ENCODE peak calls at places on chromosomes 5 and 9, in five cellular contexts. One of them, this sample, is unnamed.

GRCh38 chr5:118953652-118954005 is 34.7 kb downstream of the DTWD2 start:
- DNase-seq in mammary epithelial cell: no peak
- DNase-seq in pancreas: no peak
- DNase-seq in heart left ventricle: no peak
- DNase-seq in body of pancreas: no peak
- DNase-seq in this sample: no peak

GRCh38 chr9:104907278-104907951 is 20.5 kb downstream of the ABCA1 start:
- DNase-seq in mammary epithelial cell: peak; percentile 46
- DNase-seq in pancreas: no peak
- DNase-seq in heart left ventricle: peak; percentile 31
- DNase-seq in body of pancreas: no peak
- DNase-seq in this sample: no peak

GRCh38 chr5:72812483-72812882 is 4.0 kb upstream of the TNPO1 start:
- DNase-seq in mammary epithelial cell: no peak
- DNase-seq in pancreas: no peak
- DNase-seq in heart left ventricle: no peak
- DNase-seq in body of pancreas: no peak
- DNase-seq in this sample: no peak

GRCh38 chr5:34685485-34686197 is 29.5 kb downstream of the RAI14 start:
- DNase-seq in mammary epithelial cell: peak; percentile 70
- DNase-seq in pancreas: no peak
- DNase-seq in heart left ventricle: no peak
- DNase-seq in body of pancreas: no peak
- DNase-seq in this sample: no peak

GRCh38 chr5:124740991-124741583 is 5.4 kb downstream of the ZNF608 start:
- DNase-seq in mammary epithelial cell: peak; percentile 95
- DNase-seq in pancreas: no peak
- DNase-seq in heart left ventricle: no peak
- DNase-seq in body of pancreas: no peak
- DNase-seq in this sample: no peak

GRCh38 chr5:141875795-141876627 is 2.2 kb downstream of the PCDH1 start:
- DNase-seq in mammary epithelial cell: peak; percentile 64
- DNase-seq in pancreas: no peak
- DNase-seq in heart left ventricle: no peak
- DNase-seq in body of pancreas: peak; percentile 54
- DNase-seq in this sample: no peak

GRCh38 chr9:136342191-136343120 is 15.1 kb downstream of the GPSM1 start:
- DNase-seq in mammary epithelial cell: peak; percentile 39
- DNase-seq in pancreas: peak; percentile 89
- DNase-seq in heart left ventricle: peak; percentile 87
- DNase-seq in body of pancreas: peak; percentile 97
- DNase-seq in this sample: peak; percentile 92

GRCh38 chr5:178351950-178352349 is 119.3 kb upstream of the PHYKPL start:
- DNase-seq in mammary epithelial cell: no peak
- DNase-seq in pancreas: no peak
- DNase-seq in heart left ventricle: no peak
- DNase-seq in body of pancreas: no peak
- DNase-seq in this sample: no peak

GRCh38 chr9:35689351-35689600 is 449 bp downstream of the TPM2 start:
- DNase-seq in mammary epithelial cell: no peak
- DNase-seq in pancreas: no peak
- DNase-seq in heart left ventricle: no peak
- DNase-seq in body of pancreas: no peak
- DNase-seq in this sample: no peak

DNA sequence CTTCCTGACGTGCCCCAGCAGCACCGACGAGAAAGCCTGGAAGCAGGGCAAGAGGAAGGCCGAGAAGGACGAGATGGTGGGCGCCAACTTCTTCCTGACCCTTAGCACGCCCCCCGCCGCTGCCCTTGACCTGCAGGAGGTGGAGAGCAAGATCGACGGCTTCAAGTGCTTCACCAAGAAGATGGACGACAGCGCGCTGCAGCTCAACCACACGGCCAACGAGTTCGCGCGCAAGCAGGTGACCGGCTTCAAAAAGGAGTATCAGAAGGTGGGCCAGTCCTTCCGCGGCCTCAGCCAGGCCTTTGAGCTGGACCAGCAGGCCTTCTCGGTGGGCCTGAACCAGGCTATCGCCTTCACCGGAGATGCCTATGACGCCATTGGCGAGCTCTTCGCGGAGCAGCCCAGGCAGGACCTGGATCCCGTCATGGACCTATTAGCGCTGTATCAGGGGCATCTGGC is 1.6 kb downstream of the SNX18 start:
- DNase-seq in mammary epithelial cell: no peak
- DNase-seq in pancreas: no peak
- DNase-seq in heart left ventricle: no peak
- DNase-seq in body of pancreas: no peak
- DNase-seq in this sample: no peak
- H3K4me1 ChIP-seq in mammary epithelial cell: peaks cover 40% of the 10 kb centered on the region
- H3K4me1 ChIP-seq in pancreas: peaks cover 37% of the 10 kb centered on the region
- H3K4me1 ChIP-seq in heart left ventricle: peaks cover 36% of the 10 kb centered on the region
- H3K4me1 ChIP-seq in body of pancreas: peaks cover 56% of the 10 kb centered on the region
- H3K4me1 ChIP-seq in this sample: no peaks in the 10 kb centered on the region

GRCh38 chr5:84088996-84089395 is 295.7 kb downstream of the EDIL3 start:
- DNase-seq in mammary epithelial cell: no peak
- DNase-seq in pancreas: no peak
- DNase-seq in heart left ventricle: no peak
- DNase-seq in body of pancreas: no peak
- DNase-seq in this sample: no peak
- TF ChIP-seq CTCF in mammary epithelial cell: peak; percentile 62
- TF ChIP-seq CTCF in pancreas: no peak
- TF ChIP-seq CTCF in heart left ventricle: peak; percentile 34
- TF ChIP-seq CTCF in body of pancreas: no peak
- TF ChIP-seq CTCF in this sample: peak; percentile 23

DNA sequence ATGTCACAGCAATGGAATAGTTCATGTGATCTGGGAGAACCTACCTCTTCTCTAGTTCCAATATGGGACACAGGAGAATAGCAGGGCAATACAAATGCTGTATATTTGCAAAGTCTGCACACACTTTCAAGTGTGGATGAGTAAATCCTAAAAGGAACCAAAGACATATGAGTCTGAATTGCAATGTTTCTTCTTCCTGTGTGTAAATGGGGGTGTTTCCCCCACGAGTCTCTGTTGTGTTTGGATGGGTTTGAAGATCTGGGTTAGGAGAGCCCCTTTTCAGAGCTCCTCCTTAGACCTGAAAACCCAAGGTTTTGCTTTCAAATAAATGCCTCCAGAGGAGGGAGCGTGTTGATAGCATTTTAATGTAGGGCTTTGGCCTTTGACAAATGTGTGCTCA is 26.9 kb downstream of the SLC46A2 start:
- DNase-seq in mammary epithelial cell: no peak
- DNase-seq in pancreas: no peak
- DNase-seq in heart left ventricle: no peak
- DNase-seq in body of pancreas: no peak
- DNase-seq in this sample: no peak
- H3K4me1 ChIP-seq in mammary epithelial cell: peaks cover 7% of the 10 kb centered on the region
- H3K4me1 ChIP-seq in pancreas: peaks cover 4% of the 10 kb centered on the region
- H3K4me1 ChIP-seq in heart left ventricle: no peaks in the 10 kb centered on the region
- H3K4me1 ChIP-seq in body of pancreas: no peaks in the 10 kb centered on the region
- H3K4me1 ChIP-seq in this sample: no peaks in the 10 kb centered on the region

GRCh38 chr9:75333624-75334023 is 245.3 kb downstream of the OSTF1 start:
- DNase-seq in mammary epithelial cell: no peak
- DNase-seq in pancreas: no peak
- DNase-seq in heart left ventricle: no peak
- DNase-seq in body of pancreas: no peak
- DNase-seq in this sample: no peak
- TF ChIP-seq CTCF in mammary epithelial cell: no peak
- TF ChIP-seq CTCF in pancreas: no peak
- TF ChIP-seq CTCF in heart left ventricle: peak; percentile 62
- TF ChIP-seq CTCF in body of pancreas: no peak
- TF ChIP-seq CTCF in this sample: no peak

DNA sequence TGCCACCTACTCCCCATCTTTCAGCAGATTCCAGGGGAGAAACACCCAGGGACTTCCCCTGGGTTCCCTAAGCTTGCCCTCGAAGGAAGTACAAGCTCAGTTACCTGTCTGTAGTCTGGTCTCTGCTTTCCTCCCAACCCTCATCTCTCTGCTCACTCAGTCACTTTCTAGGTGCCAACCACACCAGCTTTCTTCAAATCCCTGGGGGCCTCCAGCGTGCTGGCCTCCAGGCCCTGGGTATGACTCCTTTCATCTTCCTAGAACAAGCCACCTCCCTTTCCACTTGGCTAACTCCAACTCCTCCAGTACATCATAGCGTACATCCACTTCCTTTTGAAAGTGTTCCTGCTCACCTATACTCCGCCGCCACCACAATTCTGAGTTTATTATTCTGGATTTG is 222.6 kb downstream of the SNX18 start:
- DNase-seq in mammary epithelial cell: no peak
- DNase-seq in pancreas: no peak
- DNase-seq in heart left ventricle: no peak
- DNase-seq in body of pancreas: no peak
- DNase-seq in this sample: no peak
- H3K4me1 ChIP-seq in mammary epithelial cell: peaks cover 31% of the 10 kb centered on the region
- H3K4me1 ChIP-seq in pancreas: peaks cover 4% of the 10 kb centered on the region
- H3K4me1 ChIP-seq in heart left ventricle: peaks cover 3% of the 10 kb centered on the region
- H3K4me1 ChIP-seq in body of pancreas: peaks cover 9% of the 10 kb centered on the region
- H3K4me1 ChIP-seq in this sample: no peaks in the 10 kb centered on the region

DNA sequence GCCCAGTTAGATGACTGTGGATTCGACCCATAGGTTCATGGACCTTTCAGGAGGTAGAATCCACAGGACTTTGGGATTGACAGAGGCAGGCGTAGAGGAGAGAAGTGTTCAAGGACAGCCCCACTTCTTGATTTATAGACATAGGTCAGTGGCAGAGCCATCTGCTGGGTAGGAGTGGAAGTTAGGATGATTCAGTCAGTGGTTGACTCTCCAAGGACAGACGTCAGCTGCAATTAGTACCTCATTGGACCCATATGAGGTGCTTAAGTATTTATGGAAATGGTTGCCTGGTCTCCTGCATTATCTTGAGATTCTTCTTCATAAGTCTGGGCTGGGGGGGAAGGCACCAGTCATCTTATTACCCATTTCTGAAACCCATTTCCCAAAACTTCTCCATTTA is 70.9 kb downstream of the SH3RF2 start:
- DNase-seq in mammary epithelial cell: no peak
- DNase-seq in pancreas: no peak
- DNase-seq in heart left ventricle: no peak
- DNase-seq in body of pancreas: no peak
- DNase-seq in this sample: no peak
- TF ChIP-seq CTCF in mammary epithelial cell: peak; percentile 24
- TF ChIP-seq CTCF in pancreas: no peak
- TF ChIP-seq CTCF in heart left ventricle: no peak
- TF ChIP-seq CTCF in body of pancreas: no peak
- TF ChIP-seq CTCF in this sample: no peak

GRCh38 chr9:134733480-134734232 is 92.1 kb downstream of the COL5A1 start:
- DNase-seq in mammary epithelial cell: no peak
- DNase-seq in pancreas: no peak
- DNase-seq in heart left ventricle: no peak
- DNase-seq in body of pancreas: no peak
- DNase-seq in this sample: no peak
- H3K4me1 ChIP-seq in mammary epithelial cell: no peaks in the 10 kb centered on the region
- H3K4me1 ChIP-seq in pancreas: no peaks in the 10 kb centered on the region
- H3K4me1 ChIP-seq in heart left ventricle: peaks cover 5% of the 10 kb centered on the region
- H3K4me1 ChIP-seq in body of pancreas: peaks cover 16% of the 10 kb centered on the region
- H3K4me1 ChIP-seq in this sample: no peaks in the 10 kb centered on the region

GRCh38 chr5:151037561-151038291 is 17.3 kb downstream of the GPX3 start:
- DNase-seq in mammary epithelial cell: no peak
- DNase-seq in pancreas: no peak
- DNase-seq in heart left ventricle: no peak
- DNase-seq in body of pancreas: no peak
- DNase-seq in this sample: no peak
- TF ChIP-seq CTCF in mammary epithelial cell: no peak
- TF ChIP-seq CTCF in pancreas: no peak
- TF ChIP-seq CTCF in heart left ventricle: no peak
- TF ChIP-seq CTCF in body of pancreas: no peak
- TF ChIP-seq CTCF in this sample: no peak

This sample was measured in right atrium auricular region.